ENCODE peak calls at places on chromosomes 16 and 17, in ten cellular contexts. C, T, H, G, Z, O, N, B, F and A are unnamed samples.

GRCh38 chr17:55641559-55642160 is 81.0 kb downstream of the TMEM100 start:
- DNase-seq in F (no peak), Z (peak; percentile 61), T (no peak), G (no peak), C (peak; percentile 85), H (peak; percentile 88), O (peak; percentile 72), B (peak; percentile 77), N (no peak), A (peak; percentile 35)

GRCh38 chr17:44911133-44912001 is 3.9 kb downstream of the GFAP start:
- DNase-seq in G (no peak), N (peak; percentile 24), H (peak; percentile 69), F (peak; percentile 16), B (peak; percentile 36), T (peak; percentile 42), O (peak; percentile 82), C (peak; percentile 55), Z (peak; percentile 69), A (peak; percentile 62)

GRCh38 chr17:29663155-29663554 is 40.4 kb upstream of the CORO6 start:
- DNase-seq in O (no peak), F (no peak), T (no peak), B (no peak), Z (no peak), G (no peak), C (peak; percentile 62), N (no peak), H (no peak), A (no peak)

GRCh38 chr17:9456265-9456664 is 119.4 kb downstream of the STX8 start:
- DNase-seq in B (peak; percentile 60), G (no peak), H (peak; percentile 54), Z (no peak), N (no peak), F (no peak), C (no peak), T (no peak), O (no peak), A (peak; percentile 84)

GRCh38 chr16:46972429-46972970 is 974 bp downstream of the DNAJA2 start:
- DNase-seq in B (peak; percentile 20), F (no peak), O (no peak), Z (no peak), G (no peak), N (no peak), C (peak; percentile 25), T (peak; percentile 40), H (no peak), A (peak; percentile 51)

GRCh38 chr17:73141411-73141810 is 23.4 kb upstream of the SSTR2 start:
- DNase-seq in C (no peak), H (no peak), B (no peak), F (no peak), G (no peak), O (no peak), N (no peak), T (no peak), Z (no peak), A (no peak)

GRCh38 chr17:46141645-46142044 is 51.6 kb downstream of the KANSL1 start:
- DNase-seq in H (no peak), B (no peak), G (no peak), T (no peak), N (no peak), Z (no peak), O (no peak), F (no peak), C (no peak), A (no peak)

GRCh38 chr17:7932483-7932891 is 481 bp downstream of the CNTROB start:
- DNase-seq in C (peak; percentile 32), N (no peak), B (peak; percentile 48), F (no peak), O (peak; percentile 65), T (no peak), Z (peak; percentile 51), H (peak; percentile 62), G (peak; percentile 24), A (peak; percentile 44)

GRCh38 chr16:27724491-27724878 is 174.5 kb downstream of the KATNIP start:
- DNase-seq in Z (no peak), N (no peak), G (no peak), O (no peak), H (peak; percentile 78), F (no peak), C (no peak), T (no peak), B (no peak), A (peak; percentile 29)

GRCh38 chr17:73138541-73139138 is 26.2 kb upstream of the SSTR2 start:
- DNase-seq in T (no peak), O (no peak), G (no peak), N (no peak), B (no peak), Z (no peak), F (no peak), H (no peak), C (no peak), A (no peak)

GRCh38 chr17:63688396-63689020 is 11.4 kb downstream of the LIMD2 start:
- DNase-seq in G (no peak), H (no peak), T (no peak), Z (no peak), F (no peak), B (no peak), O (peak; percentile 42), N (no peak), C (no peak), A (no peak)